ENCODE peak calls at places on chromosomes 13 and 19, in nine cellular contexts. One of them, this sample, is unnamed.

GRCh38 chr19:46958542-46958941 is 61.1 kb upstream of the NPAS1 start:
- DNase-seq in CD8-positive, alpha-beta memory T cell: no peak
- DNase-seq in upper lobe of right lung: no peak
- DNase-seq in CD8-positive, alpha-beta T cell: no peak
- DNase-seq in tibial artery: no peak
- DNase-seq in cardiac muscle cell: peak
- DNase-seq in breast epithelium: no peak
- DNase-seq in RWPE2: no peak
- DNase-seq in heart right ventricle: no peak
- DNase-seq in this sample: no peak

GRCh38 chr19:51448745-51449093 is 9.5 kb downstream of the SIGLEC8 start:
- DNase-seq in CD8-positive, alpha-beta memory T cell: no peak
- DNase-seq in upper lobe of right lung: no peak
- DNase-seq in CD8-positive, alpha-beta T cell: no peak
- DNase-seq in tibial artery: no peak
- DNase-seq in cardiac muscle cell: no peak
- DNase-seq in breast epithelium: no peak
- DNase-seq in RWPE2: no peak
- DNase-seq in heart right ventricle: no peak
- DNase-seq in this sample: no peak

GRCh38 chr13:112062619-112063308 is 4.2 kb upstream of the SOX1 start:
- DNase-seq in CD8-positive, alpha-beta memory T cell: no peak
- DNase-seq in upper lobe of right lung: no peak
- DNase-seq in CD8-positive, alpha-beta T cell: no peak
- DNase-seq in tibial artery: no peak
- DNase-seq in cardiac muscle cell: no peak
- DNase-seq in breast epithelium: no peak
- DNase-seq in RWPE2: no peak
- DNase-seq in heart right ventricle: no peak
- DNase-seq in this sample: no peak

GRCh38 chr19:7914598-7915045 is at the start of gene TGFBR3L:
- DNase-seq in CD8-positive, alpha-beta memory T cell: no peak
- DNase-seq in upper lobe of right lung: peak
- DNase-seq in CD8-positive, alpha-beta T cell: no peak
- DNase-seq in tibial artery: no peak
- DNase-seq in cardiac muscle cell: no peak
- DNase-seq in breast epithelium: no peak
- DNase-seq in RWPE2: no peak
- DNase-seq in heart right ventricle: no peak
- DNase-seq in this sample: no peak

GRCh38 chr19:55640043-55640576 is 692 bp upstream of the ZNF580 start:
- DNase-seq in CD8-positive, alpha-beta memory T cell: peak
- DNase-seq in upper lobe of right lung: peak
- DNase-seq in CD8-positive, alpha-beta T cell: peak
- DNase-seq in tibial artery: peak
- DNase-seq in cardiac muscle cell: peak
- DNase-seq in breast epithelium: no peak
- DNase-seq in RWPE2: no peak
- DNase-seq in heart right ventricle: peak
- DNase-seq in this sample: no peak

GRCh38 chr13:70034280-70034679 is 73.3 kb upstream of the ATXN8OS start:
- DNase-seq in CD8-positive, alpha-beta memory T cell: no peak
- DNase-seq in upper lobe of right lung: no peak
- DNase-seq in CD8-positive, alpha-beta T cell: no peak
- DNase-seq in tibial artery: no peak
- DNase-seq in cardiac muscle cell: no peak
- DNase-seq in breast epithelium: no peak
- DNase-seq in RWPE2: no peak
- DNase-seq in heart right ventricle: no peak
- DNase-seq in this sample: no peak

GRCh38 chr19:1312732-1313694 is 27.3 kb downstream of the EFNA2 start:
- DNase-seq in CD8-positive, alpha-beta memory T cell: no peak
- DNase-seq in upper lobe of right lung: no peak
- DNase-seq in CD8-positive, alpha-beta T cell: no peak
- DNase-seq in tibial artery: no peak
- DNase-seq in cardiac muscle cell: peak
- DNase-seq in breast epithelium: no peak
- DNase-seq in RWPE2: peak
- DNase-seq in heart right ventricle: no peak
- DNase-seq in this sample: no peak

GRCh38 chr19:38429055-38429810 is 3.2 kb upstream of the RASGRP4 start:
- DNase-seq in CD8-positive, alpha-beta memory T cell: no peak
- DNase-seq in upper lobe of right lung: no peak
- DNase-seq in CD8-positive, alpha-beta T cell: no peak
- DNase-seq in tibial artery: no peak
- DNase-seq in cardiac muscle cell: no peak
- DNase-seq in breast epithelium: no peak
- DNase-seq in RWPE2: no peak
- DNase-seq in heart right ventricle: no peak
- DNase-seq in this sample: no peak

GRCh38 chr19:5805465-5806132 is 732 bp downstream of the NRTN start:
- DNase-seq in CD8-positive, alpha-beta memory T cell: peak
- DNase-seq in upper lobe of right lung: peak
- DNase-seq in CD8-positive, alpha-beta T cell: peak
- DNase-seq in tibial artery: no peak
- DNase-seq in cardiac muscle cell: peak
- DNase-seq in breast epithelium: peak
- DNase-seq in RWPE2: no peak
- DNase-seq in heart right ventricle: peak
- DNase-seq in this sample: peak

GRCh38 chr13:99459101-99459500 is 42.2 kb upstream of the TM9SF2 start:
- DNase-seq in CD8-positive, alpha-beta memory T cell: no peak
- DNase-seq in upper lobe of right lung: no peak
- DNase-seq in CD8-positive, alpha-beta T cell: no peak
- DNase-seq in tibial artery: no peak
- DNase-seq in cardiac muscle cell: no peak
- DNase-seq in breast epithelium: no peak
- DNase-seq in RWPE2: no peak
- DNase-seq in heart right ventricle: no peak
- DNase-seq in this sample: no peak

GRCh38 chr13:51559916-51560315 is 24.3 kb upstream of the WDFY2 start:
- DNase-seq in CD8-positive, alpha-beta memory T cell: no peak
- DNase-seq in upper lobe of right lung: no peak
- DNase-seq in CD8-positive, alpha-beta T cell: no peak
- DNase-seq in tibial artery: no peak
- DNase-seq in cardiac muscle cell: no peak
- DNase-seq in breast epithelium: no peak
- DNase-seq in RWPE2: no peak
- DNase-seq in heart right ventricle: no peak
- DNase-seq in this sample: no peak

GRCh38 chr13:71867101-71867814 is at the start of gene DACH1:
- DNase-seq in CD8-positive, alpha-beta memory T cell: no peak
- DNase-seq in upper lobe of right lung: peak
- DNase-seq in CD8-positive, alpha-beta T cell: no peak
- DNase-seq in tibial artery: no peak
- DNase-seq in cardiac muscle cell: peak
- DNase-seq in breast epithelium: no peak
- DNase-seq in RWPE2: no peak
- DNase-seq in heart right ventricle: peak
- DNase-seq in this sample: no peak

DNA sequence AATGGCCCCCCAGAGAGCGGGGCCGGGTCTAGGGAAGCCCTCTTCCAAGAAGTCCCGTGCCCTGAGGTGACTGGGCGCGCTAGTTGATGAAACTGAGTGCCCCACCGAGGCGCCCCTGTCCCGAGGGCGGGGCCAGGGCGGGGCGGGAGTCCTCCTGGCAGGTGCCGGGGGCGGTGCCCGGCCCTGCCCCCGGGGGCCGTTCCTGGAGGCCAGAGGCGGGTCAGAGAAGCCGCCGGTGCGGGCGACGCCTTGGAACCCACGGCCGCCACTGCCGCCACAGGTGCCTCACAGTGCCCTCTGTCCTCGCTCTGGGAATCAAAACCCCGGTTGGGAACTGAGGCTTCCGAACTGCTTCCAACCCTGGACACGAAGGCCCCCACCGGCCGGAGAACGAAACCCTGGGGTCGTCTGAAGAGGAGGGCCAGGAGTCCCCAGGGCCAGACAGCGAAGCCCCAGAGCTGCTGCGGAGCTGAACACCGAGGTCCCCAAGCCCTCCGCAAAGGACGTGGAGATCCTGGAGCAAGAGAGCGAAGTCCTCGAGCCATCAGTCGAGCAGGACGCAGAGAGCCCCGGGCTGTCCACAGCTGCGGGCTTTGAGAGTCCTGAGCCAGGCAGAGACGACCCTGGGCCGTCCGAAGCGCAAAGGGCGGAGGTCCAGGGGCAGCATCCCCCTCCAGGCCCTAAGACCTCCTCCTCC is at the start of gene MISP3:
- DNase-seq in CD8-positive, alpha-beta memory T cell: no peak
- DNase-seq in upper lobe of right lung: peak
- DNase-seq in CD8-positive, alpha-beta T cell: peak
- DNase-seq in tibial artery: peak
- DNase-seq in cardiac muscle cell: no peak
- DNase-seq in breast epithelium: no peak
- DNase-seq in RWPE2: no peak
- DNase-seq in heart right ventricle: peak
- DNase-seq in this sample: peak
- H3K27ac ChIP-seq in CD8-positive, alpha-beta memory T cell: peak
- H3K27ac ChIP-seq in upper lobe of right lung: peak
- H3K27ac ChIP-seq in CD8-positive, alpha-beta T cell: peak
- H3K27ac ChIP-seq in tibial artery: peak
- H3K27ac ChIP-seq in cardiac muscle cell: peak
- H3K27ac ChIP-seq in breast epithelium: peak
- H3K27ac ChIP-seq in RWPE2: peak
- H3K27ac ChIP-seq in heart right ventricle: peak
- H3K27ac ChIP-seq in this sample: peak

DNA sequence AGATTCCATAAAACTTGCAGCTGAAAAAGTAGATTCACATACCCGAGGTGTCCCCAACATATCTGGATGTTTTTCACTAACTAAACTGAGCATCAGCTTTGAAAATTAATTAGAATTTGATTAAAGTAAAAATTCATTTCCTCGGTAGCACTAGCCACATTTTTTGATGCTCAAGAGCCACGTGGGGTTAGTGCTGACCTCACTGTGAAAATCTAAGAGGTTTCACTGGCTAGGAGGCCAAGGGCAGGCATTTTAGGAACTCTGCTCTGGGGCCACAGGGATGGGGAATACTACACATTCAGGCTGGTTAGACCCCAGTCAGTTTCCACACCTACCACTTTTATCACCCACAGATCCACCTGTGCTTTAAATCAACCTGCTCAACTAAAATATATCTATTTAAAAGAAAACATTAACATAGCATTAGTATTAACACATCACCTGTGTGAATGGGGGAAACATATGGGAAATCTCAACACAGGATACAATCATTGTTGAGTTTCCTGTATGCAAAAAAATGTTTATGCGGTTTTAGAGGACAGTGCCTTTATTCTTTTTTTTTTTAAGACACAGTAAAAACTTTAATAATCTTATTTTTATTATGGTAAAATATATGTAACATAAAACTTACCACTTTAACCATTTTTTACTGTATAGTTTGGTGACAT is 45.5 kb downstream of the BRD4 start:
- DNase-seq in CD8-positive, alpha-beta memory T cell: no peak
- DNase-seq in upper lobe of right lung: no peak
- DNase-seq in CD8-positive, alpha-beta T cell: no peak
- DNase-seq in tibial artery: no peak
- DNase-seq in cardiac muscle cell: no peak
- DNase-seq in breast epithelium: no peak
- DNase-seq in RWPE2: no peak
- DNase-seq in heart right ventricle: no peak
- DNase-seq in this sample: no peak
- H3K27ac ChIP-seq in CD8-positive, alpha-beta memory T cell: no peak
- H3K27ac ChIP-seq in upper lobe of right lung: no peak
- H3K27ac ChIP-seq in CD8-positive, alpha-beta T cell: no peak
- H3K27ac ChIP-seq in tibial artery: peak
- H3K27ac ChIP-seq in cardiac muscle cell: peak
- H3K27ac ChIP-seq in breast epithelium: no peak
- H3K27ac ChIP-seq in RWPE2: no peak
- H3K27ac ChIP-seq in heart right ventricle: no peak
- H3K27ac ChIP-seq in this sample: no peak

DNA sequence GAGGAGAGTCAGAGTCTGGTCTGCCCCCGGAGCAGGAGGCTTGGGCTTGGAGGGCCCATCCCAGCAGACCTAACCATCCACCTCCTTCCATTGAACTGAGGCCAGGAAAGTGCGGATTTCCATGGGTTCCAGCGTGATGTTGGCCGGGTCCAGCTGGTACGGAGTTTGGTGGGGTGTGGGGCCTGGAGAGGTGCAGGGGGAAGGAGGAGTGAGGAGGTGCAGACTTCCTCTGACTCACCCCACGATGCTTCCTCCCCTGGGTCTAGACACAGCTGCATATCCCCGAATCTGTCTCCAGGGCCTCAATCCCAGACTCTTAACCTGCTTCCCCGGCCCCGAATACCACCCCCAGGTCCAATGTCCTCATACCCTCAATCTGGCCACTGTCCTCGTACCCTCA is 20.0 kb downstream of the MAN2B1 start:
- DNase-seq in CD8-positive, alpha-beta memory T cell: no peak
- DNase-seq in upper lobe of right lung: no peak
- DNase-seq in CD8-positive, alpha-beta T cell: no peak
- DNase-seq in tibial artery: no peak
- DNase-seq in cardiac muscle cell: no peak
- DNase-seq in breast epithelium: no peak
- DNase-seq in RWPE2: no peak
- DNase-seq in heart right ventricle: no peak
- DNase-seq in this sample: no peak
- H3K27ac ChIP-seq in CD8-positive, alpha-beta memory T cell: no peak
- H3K27ac ChIP-seq in upper lobe of right lung: no peak
- H3K27ac ChIP-seq in CD8-positive, alpha-beta T cell: no peak
- H3K27ac ChIP-seq in tibial artery: no peak
- H3K27ac ChIP-seq in cardiac muscle cell: no peak
- H3K27ac ChIP-seq in breast epithelium: no peak
- H3K27ac ChIP-seq in RWPE2: no peak
- H3K27ac ChIP-seq in heart right ventricle: no peak
- H3K27ac ChIP-seq in this sample: no peak

GRCh38 chr19:9862897-9863296 is 27.8 kb downstream of the PIN1 start:
- DNase-seq in CD8-positive, alpha-beta memory T cell: no peak
- DNase-seq in upper lobe of right lung: no peak
- DNase-seq in CD8-positive, alpha-beta T cell: no peak
- DNase-seq in tibial artery: no peak
- DNase-seq in cardiac muscle cell: no peak
- DNase-seq in breast epithelium: no peak
- DNase-seq in RWPE2: no peak
- DNase-seq in heart right ventricle: no peak
- DNase-seq in this sample: no peak

GRCh38 chr19:9860407-9860806 is 25.3 kb downstream of the PIN1 start:
- DNase-seq in CD8-positive, alpha-beta memory T cell: no peak
- DNase-seq in upper lobe of right lung: no peak
- DNase-seq in CD8-positive, alpha-beta T cell: no peak
- DNase-seq in tibial artery: no peak
- DNase-seq in cardiac muscle cell: no peak
- DNase-seq in breast epithelium: no peak
- DNase-seq in RWPE2: no peak
- DNase-seq in heart right ventricle: no peak
- DNase-seq in this sample: no peak

GRCh38 chr19:9863759-9864158 is 28.6 kb downstream of the PIN1 start:
- DNase-seq in CD8-positive, alpha-beta memory T cell: no peak
- DNase-seq in upper lobe of right lung: no peak
- DNase-seq in CD8-positive, alpha-beta T cell: peak
- DNase-seq in tibial artery: no peak
- DNase-seq in cardiac muscle cell: no peak
- DNase-seq in breast epithelium: no peak
- DNase-seq in RWPE2: no peak
- DNase-seq in heart right ventricle: no peak
- DNase-seq in this sample: no peak

GRCh38 chr19:9858766-9859165 is 23.6 kb downstream of the PIN1 start:
- DNase-seq in CD8-positive, alpha-beta memory T cell: no peak
- DNase-seq in upper lobe of right lung: no peak
- DNase-seq in CD8-positive, alpha-beta T cell: no peak
- DNase-seq in tibial artery: no peak
- DNase-seq in cardiac muscle cell: no peak
- DNase-seq in breast epithelium: no peak
- DNase-seq in RWPE2: no peak
- DNase-seq in heart right ventricle: no peak
- DNase-seq in this sample: no peak

GRCh38 chr19:9861503-9861902 is 26.4 kb downstream of the PIN1 start:
- DNase-seq in CD8-positive, alpha-beta memory T cell: no peak
- DNase-seq in upper lobe of right lung: no peak
- DNase-seq in CD8-positive, alpha-beta T cell: no peak
- DNase-seq in tibial artery: no peak
- DNase-seq in cardiac muscle cell: no peak
- DNase-seq in breast epithelium: no peak
- DNase-seq in RWPE2: no peak
- DNase-seq in heart right ventricle: no peak
- DNase-seq in this sample: no peak
- H3K27ac ChIP-seq in CD8-positive, alpha-beta memory T cell: no peak
- H3K27ac ChIP-seq in upper lobe of right lung: no peak
- H3K27ac ChIP-seq in CD8-positive, alpha-beta T cell: no peak
- H3K27ac ChIP-seq in tibial artery: no peak
- H3K27ac ChIP-seq in cardiac muscle cell: no peak
- H3K27ac ChIP-seq in breast epithelium: no peak
- H3K27ac ChIP-seq in RWPE2: no peak
- H3K27ac ChIP-seq in heart right ventricle: no peak
- H3K27ac ChIP-seq in this sample: no peak